ENCODE peak calls at places on chromosomes 7 and 10, in seven cellular contexts. I is aorta; H is naive thymus-derived CD4-positive, alpha-beta T cell; P is ascending aorta; U is hepatocyte; E is neural progenitor cell; A is pancreas. N is an unnamed sample.

GRCh38 chr10:29634105-29634504 is 666 bp downstream of the SVIL start:
- DNase-seq in I (no peak), H (no peak), P (no peak), U (no peak), E (no peak), A (no peak), N (no peak)

GRCh38 chr10:92847185-92847864 is 995 bp upstream of the EXOC6 start:
- DNase-seq in I (no peak), H (no peak), P (no peak), U (no peak), E (no peak), A (no peak), N (no peak)

GRCh38 chr7:129401228-129401967 is 32.8 kb upstream of the STRIP2 start:
- DNase-seq in I (no peak), H (no peak), P (no peak), U (peak; percentile 9), E (no peak), A (no peak), N (no peak)

GRCh38 chr7:70143089-70144044 is 545.1 kb downstream of the AUTS2 start:
- DNase-seq in I (no peak), H (no peak), P (no peak), U (no peak), E (no peak), A (no peak), N (no peak)

GRCh38 chr7:74032191-74032490 is 4.2 kb downstream of the ELN start:
- DNase-seq in I (peak; percentile 87), H (no peak), P (peak; percentile 87), U (no peak), E (no peak), A (no peak), N (peak; percentile 58)

GRCh38 chr10:126904807-126905686 is at the start of gene DOCK1:
- DNase-seq in I (peak; percentile 92), H (no peak), P (peak; percentile 78), U (peak; percentile 86), E (peak; percentile 86), A (peak; percentile 72), N (peak; percentile 79)

GRCh38 chr7:111867348-111867931 is 305.1 kb upstream of the IMMP2L start:
- DNase-seq in I (no peak), H (no peak), P (no peak), U (no peak), E (no peak), A (no peak), N (no peak)

GRCh38 chr10:131947631-131948347 is 33.9 kb downstream of the BNIP3 start:
- DNase-seq in I (peak; percentile 45), H (no peak), P (peak; percentile 42), U (no peak), E (no peak), A (peak; percentile 24), N (no peak)

GRCh38 chr7:95420996-95421846 is 13.6 kb downstream of the PON2 start:
- DNase-seq in I (no peak), H (no peak), P (no peak), U (peak; percentile 9), E (no peak), A (no peak), N (no peak)

GRCh38 chr7:63040336-63040735 is 958.3 kb upstream of the ZNF722 start:
- DNase-seq in I (no peak), H (no peak), P (no peak), U (no peak), E (no peak), A (no peak), N (no peak)

GRCh38 chr7:114789161-114789560 is 132.7 kb upstream of the MDFIC start:
- DNase-seq in I (no peak), H (no peak), P (no peak), U (no peak), E (no peak), A (no peak), N (no peak)

GRCh38 chr10:11404931-11405330 is 206.5 kb downstream of the USP6NL start:
- DNase-seq in I (no peak), H (no peak), P (no peak), U (no peak), E (no peak), A (no peak), N (no peak)
- H3K4me1 ChIP-seq in I (no peaks in the 10 kb centered on the region), H (peaks cover 54% of the 10 kb centered on the region), P (no peaks in the 10 kb centered on the region), U (no peaks in the 10 kb centered on the region), E (peaks cover 13% of the 10 kb centered on the region), A (no peaks in the 10 kb centered on the region), N (no peaks in the 10 kb centered on the region)

GRCh38 chr7:2806571-2806970 is 37.5 kb downstream of the GNA12 start:
- DNase-seq in I (no peak), H (no peak), P (no peak), U (no peak), E (no peak), A (no peak), N (no peak)
- H3K4me1 ChIP-seq in I (no peaks in the 10 kb centered on the region), H (no peaks in the 10 kb centered on the region), P (no peaks in the 10 kb centered on the region), U (peaks cover 62% of the 10 kb centered on the region), E (peaks cover 25% of the 10 kb centered on the region), A (peaks cover 11% of the 10 kb centered on the region), N (peaks cover 37% of the 10 kb centered on the region)

DNA sequence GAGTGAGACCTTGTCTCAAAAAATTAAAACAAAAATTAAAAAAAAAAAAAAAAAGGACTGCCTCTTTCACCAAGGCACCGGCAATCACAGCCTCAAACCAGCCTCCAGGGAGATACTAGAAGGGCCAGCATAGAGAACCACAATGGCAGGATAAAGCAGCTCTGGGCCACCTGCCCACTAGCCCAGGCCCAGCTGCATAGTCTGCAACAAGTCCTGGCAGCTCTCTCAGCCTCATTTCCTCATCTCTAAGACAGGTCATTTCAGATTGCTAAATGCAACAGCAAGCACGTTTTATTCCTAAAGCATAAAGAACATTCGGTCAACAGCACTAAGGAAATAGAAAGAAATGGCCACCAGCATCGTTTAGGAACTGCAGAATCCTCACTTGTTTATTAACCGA is 28.8 kb downstream of the XPNPEP1 start:
- DNase-seq in I (peak; percentile 83), H (no peak), P (peak; percentile 91), U (no peak), E (no peak), A (peak; percentile 62), N (peak; percentile 77)
- H3K4me1 ChIP-seq in I (peaks cover 19% of the 10 kb centered on the region), H (peaks cover 11% of the 10 kb centered on the region), P (peaks cover 19% of the 10 kb centered on the region), U (peaks cover 6% of the 10 kb centered on the region), E (peaks cover 30% of the 10 kb centered on the region), A (peaks cover 27% of the 10 kb centered on the region), N (peaks cover 26% of the 10 kb centered on the region)

GRCh38 chr10:68333905-68334431 is 1.2 kb upstream of the PBLD start:
- DNase-seq in I (no peak), H (no peak), P (no peak), U (no peak), E (no peak), A (no peak), N (no peak)
- H3K4me1 ChIP-seq in I (peaks cover 11% of the 10 kb centered on the region), H (peaks cover 21% of the 10 kb centered on the region), P (peaks cover 4% of the 10 kb centered on the region), U (peaks cover 36% of the 10 kb centered on the region), E (peaks cover 52% of the 10 kb centered on the region), A (peaks cover 39% of the 10 kb centered on the region), N (peaks cover 13% of the 10 kb centered on the region)

DNA sequence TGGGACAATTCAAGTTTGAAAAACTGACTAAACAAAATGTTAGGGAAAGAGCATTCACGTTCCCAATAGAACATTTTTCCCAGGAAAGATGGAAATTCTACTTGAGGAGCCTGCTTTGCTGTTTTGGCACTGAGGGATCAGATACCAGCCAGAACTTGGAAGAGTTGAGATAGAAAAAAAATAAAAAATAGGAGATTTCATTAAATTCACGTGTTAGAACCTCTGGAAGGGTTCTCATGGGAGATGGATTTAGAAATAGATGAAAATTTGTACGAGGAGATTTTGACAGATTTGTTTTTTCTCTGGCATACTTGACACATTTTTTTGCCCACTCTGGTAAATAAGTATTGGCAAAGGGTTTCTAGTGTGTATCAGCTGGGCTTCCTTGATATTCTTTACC is 63.7 kb downstream of the CELF2 start:
- DNase-seq in I (no peak), H (no peak), P (no peak), U (no peak), E (no peak), A (no peak), N (no peak)
- H3K4me1 ChIP-seq in I (peaks cover 3% of the 10 kb centered on the region), H (no peaks in the 10 kb centered on the region), P (no peaks in the 10 kb centered on the region), U (no peaks in the 10 kb centered on the region), E (peaks cover 7% of the 10 kb centered on the region), A (no peaks in the 10 kb centered on the region), N (peaks cover 2% of the 10 kb centered on the region)

DNA sequence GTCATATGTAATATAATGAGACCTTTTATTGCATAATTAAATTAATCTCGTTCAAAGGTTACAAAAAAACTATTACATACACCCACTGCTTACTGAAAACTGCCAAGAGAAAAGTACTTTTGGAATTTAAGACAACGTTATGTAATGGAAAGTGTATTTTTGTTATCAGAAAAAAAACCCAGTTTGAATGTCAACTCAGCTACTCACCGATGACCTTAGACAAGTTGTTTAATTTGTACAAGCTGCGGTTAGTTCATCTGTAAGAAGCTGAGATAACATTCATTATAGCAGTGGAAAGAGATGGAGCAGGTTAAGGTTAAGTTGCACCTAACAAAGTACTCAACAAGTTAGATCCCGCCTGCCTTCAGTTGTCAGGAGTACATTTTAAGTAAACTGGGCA is 1.1 kb downstream of the PSMA2 start:
- DNase-seq in I (no peak), H (no peak), P (no peak), U (peak; percentile 13), E (no peak), A (no peak), N (no peak)
- H3K4me1 ChIP-seq in I (peaks cover 4% of the 10 kb centered on the region), H (peaks cover 24% of the 10 kb centered on the region), P (peaks cover 4% of the 10 kb centered on the region), U (peaks cover 16% of the 10 kb centered on the region), E (peaks cover 15% of the 10 kb centered on the region), A (peaks cover 16% of the 10 kb centered on the region), N (peaks cover 15% of the 10 kb centered on the region)

DNA sequence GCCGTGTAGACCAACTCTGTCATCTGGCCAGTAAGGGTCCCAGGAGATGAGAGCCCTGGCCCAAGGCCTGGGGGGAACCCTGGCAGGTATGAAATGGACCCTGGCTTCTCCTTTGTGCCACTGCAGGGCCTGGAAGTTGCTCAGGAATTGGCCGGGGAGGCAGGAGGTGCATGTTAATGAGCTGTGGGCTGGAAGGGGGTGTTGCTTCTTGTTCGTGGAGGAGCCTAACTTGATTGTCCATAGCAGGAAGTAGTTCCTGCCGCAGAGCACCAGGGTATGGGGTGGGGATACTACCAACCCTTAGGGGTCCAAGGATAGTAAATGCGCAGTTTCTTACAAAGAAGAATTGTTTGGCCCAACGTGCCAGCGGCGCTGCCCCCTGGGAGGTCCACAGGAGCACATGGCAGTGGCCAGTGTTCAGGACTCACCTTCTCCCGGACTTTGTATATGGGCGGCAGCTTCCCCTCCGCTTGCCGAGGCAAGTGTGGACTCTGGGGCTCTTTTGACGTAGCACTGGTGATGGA is 21.5 kb downstream of the TEX36 start:
- DNase-seq in I (no peak), H (no peak), P (no peak), U (no peak), E (no peak), A (no peak), N (no peak)
- H3K4me1 ChIP-seq in I (no peaks in the 10 kb centered on the region), H (no peaks in the 10 kb centered on the region), P (no peaks in the 10 kb centered on the region), U (no peaks in the 10 kb centered on the region), E (no peaks in the 10 kb centered on the region), A (no peaks in the 10 kb centered on the region), N (no peaks in the 10 kb centered on the region)

GRCh38 chr10:60237977-60238376 is 151.7 kb downstream of the ANK3 start:
- DNase-seq in I (no peak), H (no peak), P (no peak), U (no peak), E (no peak), A (no peak), N (no peak)
- H3K4me1 ChIP-seq in I (no peaks in the 10 kb centered on the region), H (peaks cover 8% of the 10 kb centered on the region), P (no peaks in the 10 kb centered on the region), U (no peaks in the 10 kb centered on the region), E (no peaks in the 10 kb centered on the region), A (no peaks in the 10 kb centered on the region), N (peaks cover 4% of the 10 kb centered on the region)

N was measured in ovary.